ENCODE peak calls at places on chromosomes 4 and X, in six cellular contexts. W, L, D, C, A and P are unnamed samples.

GRCh38 chr4:70816894-70817293 is 22.8 kb downstream of the GRSF1 start:
- DNase-seq in L (no peak), W (no peak), A (no peak), C (no peak), D (no peak), P (no peak)

GRCh38 chr4:167234388-167234881 is at the start of gene SPOCK3:
- DNase-seq in W (peak; percentile 57), A (peak; percentile 34), L (peak; percentile 52), D (no peak), C (no peak), P (no peak)

GRCh38 chr4:183503497-183504063 is 1.3 kb upstream of the ING2 start:
- DNase-seq in D (no peak), L (no peak), A (no peak), C (no peak), W (no peak), P (peak; percentile 5)

GRCh38 chr4:140641789-140642439 is 73.2 kb upstream of the UCP1 start:
- DNase-seq in C (no peak), A (peak; percentile 27), L (peak; percentile 80), D (no peak), W (peak; percentile 44), P (no peak)

GRCh38 chr4:186400676-186401075 is 134.7 kb downstream of the F11 start:
- DNase-seq in D (no peak), A (no peak), C (no peak), L (no peak), W (peak; percentile 83), P (no peak)

GRCh38 chr4:56297801-56298200 is 89.5 kb downstream of the AASDH start:
- DNase-seq in L (no peak), D (no peak), W (no peak), A (no peak), C (no peak), P (no peak)

GRCh38 chrX:148501121-148502066 is 977 bp downstream of the AFF2 start:
- DNase-seq in D (no peak), W (no peak), L (no peak), C (no peak), A (no peak), P (no peak)

GRCh38 chr4:1985287-1985686 is 23.5 kb downstream of the NELFA start:
- DNase-seq in D (no peak), C (no peak), A (no peak), W (no peak), L (no peak), P (no peak)

GRCh38 chr4:57405359-57405758 is 295.2 kb upstream of the IGFBP7 start:
- DNase-seq in C (no peak), L (no peak), D (no peak), A (no peak), W (no peak), P (no peak)

GRCh38 chrX:72245461-72246089 is 6.7 kb upstream of the ERCC6L start:
- DNase-seq in A (peak; percentile 51), L (no peak), W (peak; percentile 80), C (no peak), D (peak; percentile 55), P (no peak)

GRCh38 chrX:101550825-101551767 is 749 bp downstream of the ARMCX1 start:
- DNase-seq in W (peak; percentile 55), D (peak; percentile 6), C (peak; percentile 48), L (no peak), A (peak; percentile 55), P (no peak)

GRCh38 chr4:137531951-137532868 is at the start of gene PCDH18:
- DNase-seq in L (peak; percentile 64), C (peak; percentile 98), W (peak; percentile 65), A (peak; percentile 87), D (no peak), P (peak; percentile 85)

DNA sequence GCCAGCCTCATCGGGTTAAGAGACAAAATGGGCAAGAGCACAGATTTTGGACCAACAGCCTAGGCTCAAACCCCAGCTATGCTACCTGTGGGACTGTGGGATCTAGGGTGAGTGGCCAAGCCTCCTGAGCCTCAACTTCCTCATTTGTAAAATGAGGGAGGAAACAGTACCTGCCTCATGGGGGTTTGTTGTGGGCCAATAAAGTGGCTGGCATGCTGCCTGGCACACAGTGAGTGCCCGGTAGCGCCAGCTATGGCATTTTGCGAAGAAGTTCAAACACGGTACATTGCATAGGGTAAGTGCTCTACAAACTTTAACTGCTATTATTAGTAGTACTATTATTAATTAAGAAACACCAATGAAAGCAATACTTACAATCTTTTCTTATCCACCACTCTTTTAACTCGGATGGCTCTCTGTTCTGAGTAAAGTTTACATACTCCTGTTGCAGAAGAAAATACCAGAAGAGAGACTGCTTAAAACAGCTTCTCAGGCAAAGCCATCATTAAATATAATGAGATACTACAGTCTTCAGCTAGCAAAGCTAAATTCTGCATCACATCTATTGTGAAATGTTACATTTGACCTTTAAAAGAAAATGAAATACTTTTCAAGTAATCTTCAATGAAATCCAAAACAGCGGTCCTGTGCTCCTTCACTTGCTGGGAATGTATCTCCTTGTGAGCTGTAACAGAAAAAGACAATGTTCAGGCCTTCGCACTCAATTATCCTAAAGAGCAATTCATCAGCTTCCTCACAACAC is 70.1 kb downstream of the NSG1 start:
- DNase-seq in D (no peak), C (no peak), L (no peak), W (no peak), A (no peak), P (no peak)
- H3K4me1 ChIP-seq in D (peaks cover 9% of the 10 kb centered on the region), C (no peaks in the 10 kb centered on the region), L (peaks cover 7% of the 10 kb centered on the region), W (no peaks in the 10 kb centered on the region), A (no peaks in the 10 kb centered on the region), P (no peaks in the 10 kb centered on the region)

DNA sequence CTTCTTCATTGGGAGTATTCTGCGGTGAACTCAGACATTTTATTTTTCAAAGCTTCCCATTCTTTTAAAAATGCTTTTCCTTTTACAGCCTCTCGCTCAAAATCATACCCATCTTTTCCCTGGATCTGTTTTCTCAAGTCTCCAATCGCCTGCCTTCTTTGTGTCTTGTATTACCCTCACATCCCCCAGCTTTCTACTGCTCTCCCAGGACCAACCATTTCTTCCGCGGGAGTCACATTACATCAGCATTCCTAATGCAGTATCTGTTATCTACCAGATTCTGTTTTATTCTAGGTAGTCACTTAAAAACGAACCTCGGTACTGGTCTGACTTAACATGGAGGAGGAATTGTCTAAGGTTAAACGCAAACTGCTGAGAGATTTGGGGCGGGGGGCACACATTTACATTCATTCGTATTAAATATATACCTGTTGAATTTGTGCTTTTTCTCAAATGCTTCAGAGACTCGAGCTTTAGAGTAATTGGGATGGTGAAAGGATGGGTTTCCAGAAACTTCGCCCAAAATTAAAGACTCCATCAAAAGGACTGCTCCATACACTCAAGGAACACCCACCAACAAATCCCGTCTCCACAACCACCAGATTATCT is 493 bp upstream of the UCHL1 start:
- DNase-seq in L (no peak), W (no peak), C (no peak), D (no peak), A (no peak), P (no peak)
- H3K4me3 ChIP-seq in L (peak overlapping the region; percentile 44), W (no peak overlapping the region), C (peak overlapping the region; percentile 43), D (peak overlapping the region; percentile 81), A (peak overlapping the region; percentile 67), P (peak overlapping the region; percentile 77)

GRCh38 chr4:55123791-55124190 is 1.6 kb downstream of the KDR start:
- DNase-seq in A (no peak), D (no peak), L (no peak), C (no peak), W (no peak), P (no peak)

GRCh38 chr4:55125763-55126541 is 557 bp upstream of the KDR start:
- DNase-seq in A (no peak), D (no peak), C (peak; percentile 27), L (no peak), W (no peak), P (no peak)

GRCh38 chr4:55122235-55122634 is 3.2 kb downstream of the KDR start:
- DNase-seq in W (no peak), D (no peak), C (no peak), A (no peak), L (no peak), P (no peak)

GRCh38 chr4:55125087-55125721 is at the start of gene KDR:
- DNase-seq in A (peak; percentile 54), W (peak; percentile 5), D (peak; percentile 20), L (no peak), C (peak; percentile 76), P (no peak)

GRCh38 chr4:55124337-55125076 is 888 bp downstream of the KDR start:
- DNase-seq in A (peak; percentile 25), D (no peak), C (peak; percentile 21), L (no peak), W (no peak), P (no peak)
- H3K27me3 ChIP-seq in A (peaks cover 13% of the 10 kb centered on the region), D (peaks cover 49% of the 10 kb centered on the region), C (no peaks in the 10 kb centered on the region), L (no peaks in the 10 kb centered on the region), W (peaks cover 10% of the 10 kb centered on the region), P (no peaks in the 10 kb centered on the region)

GRCh38 chrX:69107231-69107739 is 58.0 kb downstream of the PJA1 start:
- DNase-seq in A (no peak), D (peak; percentile 71), W (peak; percentile 73), L (no peak), C (peak; percentile 29), P (no peak)

GRCh38 chrX:69109706-69110635 is 55.3 kb downstream of the PJA1 start:
- DNase-seq in L (peak; percentile 56), D (peak; percentile 52), W (no peak), A (no peak), C (peak; percentile 60), P (no peak)

GRCh38 chrX:69109036-69109663 is 56.1 kb downstream of the PJA1 start:
- DNase-seq in W (no peak), L (no peak), A (no peak), D (no peak), C (no peak), P (no peak)

GRCh38 chrX:69104756-69105434 is 60.4 kb downstream of the PJA1 start:
- DNase-seq in D (no peak), A (no peak), C (no peak), W (no peak), L (no peak), P (no peak)

GRCh38 chrX:69107747-69108410 is 57.4 kb downstream of the PJA1 start:
- DNase-seq in L (no peak), C (no peak), W (no peak), A (no peak), D (no peak), P (no peak)
- H3K4me1 ChIP-seq in L (no peaks in the 10 kb centered on the region), C (peaks cover 8% of the 10 kb centered on the region), W (peaks cover 6% of the 10 kb centered on the region), A (no peaks in the 10 kb centered on the region), D (peaks cover 22% of the 10 kb centered on the region), P (no peaks in the 10 kb centered on the region)

GRCh38 chr4:74946196-74946595 is 13.3 kb downstream of the PARM1 start:
- DNase-seq in L (no peak), C (no peak), W (no peak), A (no peak), D (no peak), P (no peak)
- H3K4me3 ChIP-seq in L (no peak overlapping the region), C (no peak overlapping the region), W (no peak overlapping the region), A (no peak overlapping the region), D (no peak overlapping the region), P (no peak overlapping the region)

DNA sequence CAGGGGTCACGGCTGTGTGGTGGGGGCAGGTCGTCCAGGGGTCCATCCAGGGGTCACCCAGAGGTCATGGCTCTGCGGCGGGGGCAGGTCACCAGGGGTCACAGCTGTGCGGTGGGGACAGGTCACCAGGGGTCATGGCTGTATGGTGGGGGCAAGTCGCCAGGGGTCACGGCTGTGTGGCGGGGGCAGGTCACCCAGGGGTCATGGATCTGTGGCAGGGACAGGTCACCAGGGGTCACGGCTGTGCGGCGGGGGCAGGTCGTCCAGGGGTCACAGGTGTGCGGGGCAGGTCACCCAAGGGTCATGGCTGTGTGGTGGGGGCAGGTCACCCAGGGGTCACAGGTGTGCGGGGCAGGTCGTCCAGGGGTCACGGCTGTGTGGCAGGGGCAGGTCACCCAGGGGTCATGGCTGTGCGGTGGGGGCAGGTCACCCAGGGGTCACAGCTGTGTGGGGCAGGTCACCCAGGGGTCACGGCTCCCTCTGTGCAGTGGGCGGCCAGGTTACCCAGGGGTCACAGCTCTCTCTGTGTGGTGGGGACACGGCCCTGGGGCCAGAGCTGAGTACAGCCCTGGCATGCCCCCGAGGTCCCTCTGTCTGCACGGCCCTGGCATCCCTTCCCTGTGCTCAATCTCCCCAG is 15.9 kb downstream of the ATP5ME start:
- DNase-seq in A (peak; percentile 21), D (no peak), C (no peak), W (no peak), L (no peak), P (no peak)
- H3K27me3 ChIP-seq in A (no peaks in the 10 kb centered on the region), D (no peaks in the 10 kb centered on the region), C (no peaks in the 10 kb centered on the region), W (no peaks in the 10 kb centered on the region), L (no peaks in the 10 kb centered on the region), P (no peaks in the 10 kb centered on the region)